ENCODE peak calls at places on chromosomes 3 and 15, in five cellular contexts. U, X, H, Y and G are unnamed samples.

GRCh38 chr3:186772281-186772885 is 11.0 kb upstream of the EIF4A2 start:
- DNase-seq in U (no peak), X (no peak), H (no peak), Y (no peak), G (no peak)

GRCh38 chr15:57994468-57995154 is 70.9 kb downstream of the ALDH1A2 start:
- DNase-seq in U (peak; percentile 43), X (peak; percentile 75), H (no peak), Y (no peak), G (no peak)

GRCh38 chr15:33068007-33068441 is 126.5 kb downstream of the FMN1 start:
- DNase-seq in U (peak; percentile 39), X (peak; percentile 39), H (no peak), Y (no peak), G (no peak)

GRCh38 chr15:86608461-86608860 is 528.8 kb downstream of the AGBL1 start:
- DNase-seq in U (peak; percentile 60), X (peak; percentile 25), H (no peak), Y (no peak), G (no peak)

GRCh38 chr15:60585743-60586708 is 107.1 kb upstream of the ICE2 start:
- DNase-seq in U (peak; percentile 65), X (peak; percentile 82), H (peak; percentile 87), Y (no peak), G (no peak)

GRCh38 chr3:67884345-67884744 is 229.9 kb upstream of the SUCLG2 start:
- DNase-seq in U (no peak), X (no peak), H (no peak), Y (no peak), G (no peak)

GRCh38 chr15:77851696-77852095 is 219.0 kb upstream of the LINGO1 start:
- DNase-seq in U (no peak), X (no peak), H (no peak), Y (no peak), G (no peak)

GRCh38 chr3:85726241-85726640 is 767.5 kb downstream of the CADM2 start:
- DNase-seq in U (peak; percentile 22), X (peak; percentile 10), H (peak; percentile 4), Y (no peak), G (no peak)

GRCh38 chr15:67967871-67968423 is 86.2 kb upstream of the PIAS1 start:
- DNase-seq in U (peak; percentile 50), X (peak; percentile 45), H (peak; percentile 46), Y (no peak), G (no peak)

GRCh38 chr15:95019907-95020306 is 788.5 kb downstream of the MCTP2 start:
- DNase-seq in U (no peak), X (no peak), H (peak; percentile 23), Y (no peak), G (no peak)

GRCh38 chr15:87610366-87610765 is 646.2 kb downstream of the NTRK3 start:
- DNase-seq in U (peak; percentile 8), X (peak; percentile 32), H (peak; percentile 69), Y (no peak), G (no peak)

GRCh38 chr3:13262493-13263211 is 157.5 kb downstream of the NUP210 start:
- DNase-seq in U (no peak), X (no peak), H (peak; percentile 15), Y (no peak), G (no peak)

GRCh38 chr15:93241696-93242585 is 152.9 kb upstream of the RGMA start:
- DNase-seq in U (no peak), X (no peak), H (no peak), Y (no peak), G (no peak)

GRCh38 chr3:176293277-176293676 is 904.0 kb downstream of the TBL1XR1 start:
- DNase-seq in U (no peak), X (peak; percentile 12), H (no peak), Y (no peak), G (no peak)

GRCh38 chr3:106305127-106305526 is 436.3 kb upstream of the CBLB start:
- DNase-seq in U (no peak), X (no peak), H (peak; percentile 41), Y (no peak), G (no peak)

GRCh38 chr3:30289324-30289723 is 317.1 kb upstream of the TGFBR2 start:
- DNase-seq in U (no peak), X (peak; percentile 10), H (peak; percentile 81), Y (no peak), G (no peak)

GRCh38 chr3:178895178-178895789 is 176.3 kb downstream of the ZMAT3 start:
- DNase-seq in U (no peak), X (no peak), H (no peak), Y (no peak), G (no peak)

GRCh38 chr3:127674099-127674792 is 1.5 kb downstream of the ABTB1 start:
- DNase-seq in U (no peak), X (no peak), H (no peak), Y (no peak), G (peak; percentile 12)

GRCh38 chr15:69747193-69747592 is 294.6 kb downstream of the RPLP1 start:
- DNase-seq in U (no peak), X (no peak), H (no peak), Y (no peak), G (no peak)

GRCh38 chr3:172029425-172030128 is 9.8 kb upstream of the FNDC3B start:
- DNase-seq in U (no peak), X (no peak), H (peak; percentile 6), Y (no peak), G (no peak)

GRCh38 chr3:14941871-14942270 is 5.5 kb upstream of the NR2C2 start:
- DNase-seq in U (no peak), X (no peak), H (no peak), Y (no peak), G (no peak)

GRCh38 chr3:126541628-126542339 is 16.9 kb downstream of the C3orf22 start:
- DNase-seq in U (no peak), X (no peak), H (no peak), Y (peak; percentile 6), G (peak; percentile 12)

GRCh38 chr15:88920186-88920891 is 7.2 kb upstream of the MFGE8 start:
- DNase-seq in U (peak; percentile 62), X (peak; percentile 74), H (peak; percentile 89), Y (no peak), G (no peak)

GRCh38 chr3:174863488-174863887 is 4.4 kb downstream of the NAALADL2 start:
- DNase-seq in U (no peak), X (no peak), H (no peak), Y (no peak), G (no peak)

GRCh38 chr15:78878356-78878755 is 5.7 kb downstream of the MORF4L1 start:
- DNase-seq in U (peak; percentile 69), X (peak; percentile 36), H (peak; percentile 67), Y (no peak), G (no peak)

GRCh38 chr3:196523841-196524240 is 8.7 kb upstream of the SMCO1 start:
- DNase-seq in U (no peak), X (no peak), H (no peak), Y (no peak), G (no peak)

GRCh38 chr3:196525141-196525540 is 10.0 kb upstream of the SMCO1 start:
- DNase-seq in U (no peak), X (no peak), H (no peak), Y (no peak), G (no peak)

GRCh38 chr3:196519738-196520122 is 4.6 kb upstream of the SMCO1 start:
- DNase-seq in U (no peak), X (no peak), H (no peak), Y (no peak), G (no peak)

GRCh38 chr3:196528639-196529233 is 13.6 kb upstream of the SMCO1 start:
- DNase-seq in U (peak; percentile 53), X (peak; percentile 64), H (peak; percentile 55), Y (peak; percentile 82), G (peak; percentile 92)

DNA sequence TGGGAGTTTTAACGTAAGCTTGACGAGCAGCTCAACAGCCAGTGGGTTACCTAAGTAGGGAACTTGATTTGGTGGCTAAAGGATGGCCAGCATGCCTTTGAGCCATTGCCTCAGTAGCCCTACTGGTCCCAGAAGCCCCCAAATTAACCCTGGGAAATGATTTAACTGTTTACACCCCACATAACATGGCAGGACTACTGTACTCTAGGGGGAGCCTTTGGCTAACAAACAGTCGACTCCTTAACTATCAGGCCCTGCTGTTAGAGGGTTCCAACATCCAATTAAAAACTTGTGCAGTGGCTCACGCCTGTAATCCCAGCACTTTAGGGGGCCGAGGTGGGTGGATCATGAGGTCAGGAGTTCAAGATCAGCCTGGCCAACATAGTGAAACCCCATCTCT is 9.4 kb upstream of the SMCO1 start:
- DNase-seq in U (no peak), X (no peak), H (peak; percentile 46), Y (no peak), G (no peak)
- TF ChIP-seq CTCF in U (peak; percentile 19), X (no peak), H (peak; percentile 36), Y (no peak), G (no peak)

GRCh38 chr15:62706361-62706760 is 336.2 kb upstream of the TPM1 start:
- DNase-seq in U (no peak), X (peak; percentile 12), H (peak; percentile 1), Y (no peak), G (no peak)
- TF ChIP-seq CTCF in U (peak; percentile 14), X (no peak), H (no peak), Y (no peak), G (no peak)

DNA sequence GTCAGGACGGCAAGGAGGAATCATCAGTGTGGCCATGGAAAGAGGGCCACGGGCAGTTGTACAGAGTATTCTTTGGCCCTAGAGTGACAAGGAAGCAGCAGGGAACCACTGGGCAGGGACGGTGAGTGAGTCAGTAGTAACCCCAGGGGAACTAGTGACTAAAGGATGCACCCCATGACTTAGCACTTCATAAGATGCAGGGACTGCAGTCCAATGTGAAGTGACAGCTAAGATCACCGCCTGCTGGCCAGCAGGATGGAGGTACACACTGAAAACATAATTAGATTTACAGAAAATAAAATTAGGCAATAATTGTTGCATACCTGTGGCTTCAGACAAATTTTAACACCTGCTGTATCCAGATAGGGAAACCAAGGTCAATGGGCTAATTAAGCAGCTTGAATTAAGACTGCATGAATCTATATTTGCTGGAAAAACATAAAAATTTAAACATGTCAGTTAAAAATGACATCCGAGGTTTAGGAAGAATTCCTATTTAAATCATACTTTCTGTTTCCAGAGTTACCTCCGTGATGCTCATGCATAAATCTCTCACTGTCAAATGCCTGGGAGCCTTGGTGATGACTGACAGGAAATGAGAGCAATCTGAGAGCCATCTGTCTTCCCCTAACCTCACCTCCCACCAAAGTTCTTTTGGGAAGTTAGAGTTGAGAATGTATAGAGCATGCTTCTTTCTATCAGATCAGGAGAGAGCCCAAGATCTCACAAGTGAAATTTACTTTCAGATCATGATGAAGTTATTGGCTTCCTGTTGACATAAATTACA is 56.5 kb downstream of the DCLK3 start:
- DNase-seq in U (peak; percentile 51), X (peak; percentile 47), H (peak; percentile 73), Y (no peak), G (no peak)
- TF ChIP-seq CTCF in U (peak; percentile 40), X (no peak), H (peak; percentile 27), Y (no peak), G (no peak)

DNA sequence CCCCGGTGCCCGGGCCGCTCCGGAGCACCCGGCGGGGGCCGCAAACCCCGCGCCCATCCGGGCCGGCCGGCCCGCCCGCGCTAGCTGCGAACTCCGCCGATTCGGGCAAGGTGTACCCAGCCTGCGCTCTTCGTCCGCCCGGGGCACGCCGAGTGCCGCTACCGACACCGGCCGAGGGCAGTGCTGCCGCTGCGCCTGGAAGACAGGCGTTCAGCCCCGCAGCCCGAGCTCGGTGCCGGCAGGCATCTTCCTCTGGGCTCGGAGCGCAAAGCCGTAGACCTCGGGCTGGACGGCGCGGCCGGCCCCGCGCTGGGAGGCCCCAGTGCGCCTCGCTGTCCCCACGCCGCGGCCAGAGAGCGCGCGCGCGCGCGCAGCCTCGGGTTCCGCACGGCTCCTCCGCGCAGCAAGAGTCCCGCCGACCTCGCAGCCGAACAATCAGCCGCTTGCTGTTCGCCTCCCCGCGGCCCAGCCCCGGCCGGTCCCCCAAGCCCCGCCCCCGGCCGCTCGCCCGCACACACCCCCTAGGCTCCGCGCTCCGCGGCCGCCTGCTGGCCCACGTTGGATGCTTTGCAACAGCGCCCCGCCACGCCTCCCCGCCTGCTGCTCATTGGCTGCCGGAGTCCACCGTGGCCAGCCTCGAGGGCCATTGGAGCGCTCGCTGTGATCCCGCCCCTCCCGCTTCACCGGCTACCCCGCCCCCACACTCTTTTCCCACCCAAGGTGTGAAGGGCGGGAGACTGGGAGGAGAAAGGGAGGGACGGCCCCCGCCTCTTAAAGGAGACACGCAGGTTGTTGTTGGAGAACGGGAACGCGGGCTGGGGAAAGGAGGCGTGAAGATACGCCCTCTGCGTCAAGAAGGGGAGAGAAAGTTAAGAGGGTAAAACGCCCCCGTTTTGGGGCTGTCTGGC is at the start of gene LRIG1:
- DNase-seq in U (peak; percentile 99), X (peak; percentile 97), H (peak; percentile 98), Y (peak; percentile 92), G (peak; percentile 91)
- TF ChIP-seq CTCF in U (no peak), X (no peak), H (no peak), Y (peak; percentile 54), G (no peak)